ENCODE peak calls at places on chromosome 6, in four cellular contexts. S is upper lobe of right lung, U is body of pancreas, F is HAP-1. D is an unnamed sample.

GRCh38 chr6:150535151-150535816 is 64.4 kb upstream of the PLEKHG1 start:
- DNase-seq in F (no peak), U (no peak), S (no peak), D (no peak)

GRCh38 chr6:85015396-85015990 is 251.1 kb upstream of the TBX18 start:
- DNase-seq in U (peak; percentile 51), F (peak; percentile 19), S (peak; percentile 69), D (peak; percentile 61)

GRCh38 chr6:125003070-125003469 is 40.8 kb downstream of the RNF217 start:
- DNase-seq in F (no peak), U (no peak), S (no peak), D (no peak)

GRCh38 chr6:106360989-106361430 is 493 bp downstream of the CRYBG1 start:
- DNase-seq in S (peak; percentile 70), U (peak; percentile 29), F (no peak), D (no peak)

GRCh38 chr6:111604259-111605099 is 1.2 kb downstream of the TRAF3IP2 start:
- DNase-seq in U (peak; percentile 67), S (no peak), F (peak; percentile 35), D (peak; percentile 96)

GRCh38 chr6:63565727-63566625 is 6.3 kb upstream of the LOC128125822 start:
- DNase-seq in S (no peak), U (no peak), F (no peak), D (peak; percentile 87)

GRCh38 chr6:111361648-111362047 is 121.4 kb downstream of the REV3L start:
- DNase-seq in U (peak; percentile 27), S (no peak), F (peak; percentile 47), D (peak; percentile 59)

GRCh38 chr6:139881728-139882211 is 507.3 kb upstream of the CITED2 start:
- DNase-seq in S (no peak), U (peak; percentile 43), F (peak; percentile 58), D (peak; percentile 55)

GRCh38 chr6:30571085-30572077 is at the start of gene ABCF1:
- DNase-seq in S (peak; percentile 100), F (peak; percentile 90), U (peak; percentile 98), D (peak; percentile 95)

GRCh38 chr6:111957623-111958315 is 84.5 kb upstream of the FYN start:
- DNase-seq in U (no peak), F (no peak), S (no peak), D (no peak)

GRCh38 chr6:163500105-163500504 is 85.6 kb downstream of the QKI start:
- DNase-seq in S (no peak), U (no peak), F (no peak), D (no peak)

GRCh38 chr6:150471276-150471675 is 102.5 kb downstream of the IYD start:
- DNase-seq in F (no peak), U (no peak), S (no peak), D (no peak)

GRCh38 chr6:17159240-17159639 is 57.4 kb downstream of the STMND1 start:
- DNase-seq in F (no peak), S (no peak), U (peak; percentile 73), D (no peak)

GRCh38 chr6:156718647-156719394 is 58.4 kb upstream of the ARID1B start:
- DNase-seq in S (no peak), U (peak; percentile 48), F (no peak), D (peak; percentile 45)

GRCh38 chr6:142551145-142551811 is 249.5 kb downstream of the ADGRG6 start:
- DNase-seq in U (no peak), S (peak; percentile 55), F (no peak), D (no peak)

GRCh38 chr6:30613251-30614043 is 3.6 kb downstream of the PPP1R10 start:
- DNase-seq in S (no peak), U (no peak), F (no peak), D (peak; percentile 28)

GRCh38 chr6:110446405-110446804 is 30.0 kb downstream of the SLC22A16 start:
- DNase-seq in F (no peak), U (no peak), S (no peak), D (no peak)

GRCh38 chr6:143634486-143634885 is 43.3 kb upstream of the PHACTR2 start:
- DNase-seq in U (no peak), F (no peak), S (no peak), D (no peak)

GRCh38 chr6:71887006-71887743 is 825 bp downstream of the RIMS1 start:
- DNase-seq in F (no peak), U (no peak), S (peak; percentile 60), D (no peak)
- H3K4me3 ChIP-seq in F (peak overlapping the region; percentile 24), U (no peak overlapping the region), S (peak overlapping the region; percentile 45), D (peak overlapping the region; percentile 28)

GRCh38 chr6:98823428-98823827 is 10.9 kb upstream of the POU3F2 start:
- DNase-seq in U (no peak), S (no peak), F (peak; percentile 38), D (no peak)

GRCh38 chr6:98824907-98825601 is 9.3 kb upstream of the POU3F2 start:
- DNase-seq in F (no peak), S (no peak), U (no peak), D (no peak)

GRCh38 chr6:98825602-98826230 is 8.7 kb upstream of the POU3F2 start:
- DNase-seq in U (no peak), S (no peak), F (no peak), D (no peak)

GRCh38 chr6:98823845-98824162 is 10.6 kb upstream of the POU3F2 start:
- DNase-seq in F (peak; percentile 46), S (no peak), U (no peak), D (no peak)

GRCh38 chr6:98824163-98824906 is 10.0 kb upstream of the POU3F2 start:
- DNase-seq in U (no peak), S (peak; percentile 64), F (peak; percentile 68), D (no peak)
- H3K4me3 ChIP-seq in U (no peak overlapping the region), S (no peak overlapping the region), F (peak overlapping the region; percentile 35), D (no peak overlapping the region)

DNA sequence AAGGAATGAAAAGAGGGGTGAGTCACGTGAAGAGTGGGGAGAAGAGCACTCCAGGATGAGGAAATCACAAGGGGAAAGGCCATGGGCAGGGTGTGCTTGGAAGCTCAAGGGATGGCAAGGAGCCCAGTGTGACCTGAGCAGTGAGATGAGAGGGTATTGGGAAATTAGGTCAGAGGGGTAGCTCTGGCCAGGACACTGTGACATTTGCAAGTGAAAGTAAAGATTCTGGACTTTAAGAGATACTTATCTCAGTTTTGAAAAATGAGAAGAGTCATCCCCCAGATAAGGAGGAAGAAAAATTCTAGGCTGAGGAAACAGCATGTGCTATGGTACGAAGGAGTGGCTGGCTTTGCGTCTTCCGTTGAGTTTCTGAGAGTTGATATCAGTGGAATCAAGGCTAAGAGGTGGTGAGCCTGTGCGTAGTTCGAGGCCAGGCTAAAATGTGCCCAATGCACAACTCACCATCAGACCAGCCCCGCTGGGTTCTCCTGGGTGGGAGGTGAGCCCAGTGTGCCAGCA is 79.9 kb downstream of the GCLC start:
- DNase-seq in F (no peak), S (peak; percentile 85), U (peak; percentile 60), D (no peak)
- H3K4me3 ChIP-seq in F (no peak overlapping the region), S (no peak overlapping the region), U (no peak overlapping the region), D (no peak overlapping the region)

DNA sequence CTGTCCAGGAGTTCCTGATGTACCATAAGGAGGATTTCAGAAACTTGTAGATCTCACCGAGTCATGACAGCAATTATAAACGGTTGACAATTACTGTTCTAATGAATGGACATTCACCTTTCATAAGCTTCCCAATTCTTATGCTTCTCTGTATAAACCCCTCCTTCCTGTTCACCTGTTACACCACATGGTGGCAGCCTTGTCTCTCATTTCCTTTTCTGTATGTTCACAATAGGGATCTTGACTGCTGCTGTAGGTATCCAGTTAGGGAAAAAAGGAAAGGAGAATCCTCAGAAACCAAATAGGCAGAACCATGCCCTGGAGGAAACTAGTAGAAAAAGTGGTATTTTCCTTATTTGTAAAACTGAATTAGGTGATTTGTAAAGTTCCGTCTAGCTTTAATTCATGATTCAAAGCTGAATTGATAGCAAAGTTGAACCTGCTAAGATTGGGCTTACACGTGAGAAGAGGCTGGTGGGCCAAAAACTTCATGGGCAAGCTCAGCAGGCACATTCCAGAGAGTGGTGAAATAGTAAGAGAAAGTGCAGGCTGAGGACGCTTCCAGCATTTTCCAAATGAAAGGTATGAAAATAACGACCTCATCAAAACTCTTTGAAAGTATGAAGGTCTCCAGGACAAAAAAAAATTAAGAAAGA is 29.0 kb upstream of the TBPL1 start:
- DNase-seq in F (peak; percentile 78), S (no peak), U (peak; percentile 84), D (peak; percentile 91)
- H3K4me3 ChIP-seq in F (no peak overlapping the region), S (no peak overlapping the region), U (no peak overlapping the region), D (no peak overlapping the region)

DNA sequence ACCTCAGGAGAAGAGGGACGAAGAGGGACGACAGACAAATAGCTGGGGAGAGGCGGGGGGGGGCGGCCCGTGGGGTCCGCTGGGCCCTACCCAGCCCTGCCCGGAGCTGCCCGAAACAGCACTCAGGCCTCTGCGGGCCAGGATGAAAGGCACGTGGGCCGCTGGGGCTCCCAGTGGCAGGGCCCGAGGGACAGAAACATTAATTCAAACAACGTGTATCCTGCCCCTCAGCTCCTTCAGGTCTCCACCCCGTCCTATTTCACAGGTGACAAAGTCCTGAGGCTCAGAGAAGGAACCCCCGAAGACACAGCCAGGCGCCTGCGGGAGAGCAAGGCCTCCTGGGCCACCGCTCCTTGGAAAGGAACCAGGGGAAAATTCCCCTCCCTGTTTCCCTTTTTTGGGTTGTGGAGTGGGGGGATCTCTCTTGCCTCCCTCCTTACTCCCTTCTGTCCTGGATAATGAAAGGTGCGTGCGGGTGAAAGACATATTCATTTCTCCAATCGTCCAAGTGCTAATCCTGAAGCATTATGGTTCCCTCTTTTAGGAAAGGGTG is 93.3 kb downstream of the RNASET2 start:
- DNase-seq in S (no peak), U (no peak), F (peak; percentile 17), D (no peak)
- H3K4me3 ChIP-seq in S (peak overlapping the region; percentile 50), U (no peak overlapping the region), F (peak overlapping the region; percentile 43), D (no peak overlapping the region)

DNA sequence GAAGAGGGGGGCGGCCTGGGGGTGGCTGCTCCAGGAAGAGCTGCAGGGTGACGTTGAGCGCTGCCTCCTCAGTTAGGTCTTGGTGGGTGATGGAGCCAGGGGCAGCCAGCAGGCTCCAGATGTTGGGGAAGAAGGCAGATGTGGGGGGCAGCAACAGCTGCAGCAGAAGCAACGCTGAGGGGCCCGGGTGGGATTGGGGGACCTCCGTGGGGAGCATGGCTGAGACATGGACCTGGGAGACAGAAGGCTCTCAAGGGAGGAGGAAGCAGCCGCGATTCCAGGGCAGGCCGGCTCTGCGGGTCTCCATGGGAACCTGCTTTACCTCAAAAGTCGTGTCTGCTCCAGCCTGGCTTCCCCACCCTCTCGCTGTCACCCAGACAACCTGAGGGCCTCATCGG is 566 bp downstream of the VWA7 start:
- DNase-seq in F (no peak), U (no peak), S (no peak), D (no peak)
- H3K4me3 ChIP-seq in F (no peak overlapping the region), U (no peak overlapping the region), S (peak overlapping the region; percentile 3), D (no peak overlapping the region)

GRCh38 chr6:35730745-35731413 is 6.0 kb upstream of the ARMC12 start:
- DNase-seq in S (no peak), U (no peak), F (no peak), D (no peak)
- H3K4me3 ChIP-seq in S (peak overlapping the region; percentile 87), U (no peak overlapping the region), F (peak overlapping the region; percentile 63), D (peak overlapping the region; percentile 46)

GRCh38 chr6:159106627-159107241 is 61.9 kb upstream of the TAGAP start:
- DNase-seq in F (peak; percentile 11), U (peak; percentile 87), S (no peak), D (peak; percentile 60)
- H3K4me3 ChIP-seq in F (no peak overlapping the region), U (no peak overlapping the region), S (peak overlapping the region; percentile 6), D (no peak overlapping the region)

GRCh38 chr6:2911171-2911570 is 8.1 kb upstream of the SERPINB9 start:
- DNase-seq in U (no peak), F (no peak), S (no peak), D (no peak)
- H3K4me3 ChIP-seq in U (no peak overlapping the region), F (no peak overlapping the region), S (no peak overlapping the region), D (no peak overlapping the region)

D was measured in fibroblast of the aortic adventitia.